ENCODE peak calls at places on chromosomes 6 and 20, in nine cellular contexts. One of them, this sample, is unnamed. For H3K27me3, the result is how much of the 10 kb centered on the place peaks cover.

GRCh38 chr6:18211338-18211737 is 53.0 kb downstream of the DEK start:
- DNase-seq in thyroid gland: no peak
- DNase-seq in upper lobe of left lung: no peak
- DNase-seq in endothelial cell of umbilical vein: no peak
- DNase-seq in MM.1S: no peak
- DNase-seq in stomach: no peak
- DNase-seq in IMR-90: no peak
- DNase-seq in HCT116: no peak
- DNase-seq in gastrocnemius medialis: no peak
- DNase-seq in this sample: peak

GRCh38 chr6:69647726-69648125 is 149.1 kb downstream of the LMBRD1 start:
- DNase-seq in thyroid gland: no peak
- DNase-seq in upper lobe of left lung: no peak
- DNase-seq in endothelial cell of umbilical vein: no peak
- DNase-seq in MM.1S: no peak
- DNase-seq in stomach: no peak
- DNase-seq in IMR-90: no peak
- DNase-seq in HCT116: no peak
- DNase-seq in gastrocnemius medialis: no peak
- DNase-seq in this sample: no peak

GRCh38 chr6:9511157-9511556 is 903.7 kb downstream of the TFAP2A start:
- DNase-seq in thyroid gland: no peak
- DNase-seq in upper lobe of left lung: no peak
- DNase-seq in endothelial cell of umbilical vein: no peak
- DNase-seq in MM.1S: no peak
- DNase-seq in stomach: no peak
- DNase-seq in IMR-90: no peak
- DNase-seq in HCT116: no peak
- DNase-seq in gastrocnemius medialis: no peak
- DNase-seq in this sample: no peak

GRCh38 chr6:89350281-89351037 is 2.1 kb downstream of the UBE2J1 start:
- DNase-seq in thyroid gland: no peak
- DNase-seq in upper lobe of left lung: no peak
- DNase-seq in endothelial cell of umbilical vein: peak
- DNase-seq in MM.1S: peak
- DNase-seq in stomach: no peak
- DNase-seq in IMR-90: no peak
- DNase-seq in HCT116: no peak
- DNase-seq in gastrocnemius medialis: no peak
- DNase-seq in this sample: peak

GRCh38 chr6:84150680-84151079 is 76.8 kb downstream of the CEP162 start:
- DNase-seq in thyroid gland: no peak
- DNase-seq in upper lobe of left lung: no peak
- DNase-seq in endothelial cell of umbilical vein: no peak
- DNase-seq in MM.1S: no peak
- DNase-seq in stomach: no peak
- DNase-seq in IMR-90: peak
- DNase-seq in HCT116: no peak
- DNase-seq in gastrocnemius medialis: no peak
- DNase-seq in this sample: no peak

GRCh38 chr20:36861625-36861874 is 14.4 kb upstream of the TLDC2 start:
- DNase-seq in thyroid gland: peak
- DNase-seq in upper lobe of left lung: no peak
- DNase-seq in endothelial cell of umbilical vein: no peak
- DNase-seq in MM.1S: no peak
- DNase-seq in stomach: no peak
- DNase-seq in IMR-90: no peak
- DNase-seq in HCT116: no peak
- DNase-seq in gastrocnemius medialis: no peak
- DNase-seq in this sample: no peak

GRCh38 chr6:127118505-127119360 is at the start of gene RSPO3:
- DNase-seq in thyroid gland: peak
- DNase-seq in upper lobe of left lung: peak
- DNase-seq in endothelial cell of umbilical vein: peak
- DNase-seq in MM.1S: peak
- DNase-seq in stomach: peak
- DNase-seq in IMR-90: peak
- DNase-seq in HCT116: no peak
- DNase-seq in gastrocnemius medialis: no peak
- DNase-seq in this sample: peak

GRCh38 chr6:105474234-105474633 is 71.4 kb upstream of the PREP start:
- DNase-seq in thyroid gland: no peak
- DNase-seq in upper lobe of left lung: no peak
- DNase-seq in endothelial cell of umbilical vein: no peak
- DNase-seq in MM.1S: no peak
- DNase-seq in stomach: no peak
- DNase-seq in IMR-90: no peak
- DNase-seq in HCT116: no peak
- DNase-seq in gastrocnemius medialis: no peak
- DNase-seq in this sample: no peak

GRCh38 chr6:6643398-6643797 is 54.9 kb downstream of the LY86 start:
- DNase-seq in thyroid gland: no peak
- DNase-seq in upper lobe of left lung: no peak
- DNase-seq in endothelial cell of umbilical vein: no peak
- DNase-seq in MM.1S: no peak
- DNase-seq in stomach: no peak
- DNase-seq in IMR-90: no peak
- DNase-seq in HCT116: no peak
- DNase-seq in gastrocnemius medialis: no peak
- DNase-seq in this sample: peak

GRCh38 chr6:156526081-156526480 is 251.1 kb upstream of the ARID1B start:
- DNase-seq in thyroid gland: no peak
- DNase-seq in upper lobe of left lung: no peak
- DNase-seq in endothelial cell of umbilical vein: no peak
- DNase-seq in MM.1S: no peak
- DNase-seq in stomach: no peak
- DNase-seq in IMR-90: no peak
- DNase-seq in HCT116: no peak
- DNase-seq in gastrocnemius medialis: no peak
- DNase-seq in this sample: no peak

GRCh38 chr6:63739094-63739687 is 103.6 kb downstream of the PHF3 start:
- DNase-seq in thyroid gland: no peak
- DNase-seq in upper lobe of left lung: no peak
- DNase-seq in endothelial cell of umbilical vein: no peak
- DNase-seq in MM.1S: no peak
- DNase-seq in stomach: no peak
- DNase-seq in IMR-90: no peak
- DNase-seq in HCT116: no peak
- DNase-seq in gastrocnemius medialis: no peak
- DNase-seq in this sample: no peak

GRCh38 chr6:137016366-137016765 is 28.4 kb downstream of the IL20RA start:
- DNase-seq in thyroid gland: no peak
- DNase-seq in upper lobe of left lung: no peak
- DNase-seq in endothelial cell of umbilical vein: no peak
- DNase-seq in MM.1S: no peak
- DNase-seq in stomach: no peak
- DNase-seq in IMR-90: peak
- DNase-seq in HCT116: no peak
- DNase-seq in gastrocnemius medialis: no peak
- DNase-seq in this sample: no peak

GRCh38 chr20:8423482-8423881 is 291.4 kb downstream of the PLCB1 start:
- DNase-seq in thyroid gland: no peak
- DNase-seq in upper lobe of left lung: no peak
- DNase-seq in endothelial cell of umbilical vein: no peak
- DNase-seq in MM.1S: no peak
- DNase-seq in stomach: no peak
- DNase-seq in IMR-90: no peak
- DNase-seq in HCT116: no peak
- DNase-seq in gastrocnemius medialis: no peak
- DNase-seq in this sample: no peak

GRCh38 chr6:98203170-98203806 is 631.1 kb upstream of the POU3F2 start:
- DNase-seq in thyroid gland: no peak
- DNase-seq in upper lobe of left lung: no peak
- DNase-seq in endothelial cell of umbilical vein: no peak
- DNase-seq in MM.1S: no peak
- DNase-seq in stomach: no peak
- DNase-seq in IMR-90: peak
- DNase-seq in HCT116: no peak
- DNase-seq in gastrocnemius medialis: no peak
- DNase-seq in this sample: no peak

GRCh38 chr20:53974785-53975555 is 95.4 kb downstream of the BCAS1 start:
- DNase-seq in thyroid gland: no peak
- DNase-seq in upper lobe of left lung: no peak
- DNase-seq in endothelial cell of umbilical vein: no peak
- DNase-seq in MM.1S: no peak
- DNase-seq in stomach: no peak
- DNase-seq in IMR-90: no peak
- DNase-seq in HCT116: no peak
- DNase-seq in gastrocnemius medialis: no peak
- DNase-seq in this sample: no peak

GRCh38 chr20:53975761-53976160 is 94.6 kb downstream of the BCAS1 start:
- DNase-seq in thyroid gland: no peak
- DNase-seq in upper lobe of left lung: peak
- DNase-seq in endothelial cell of umbilical vein: no peak
- DNase-seq in MM.1S: no peak
- DNase-seq in stomach: no peak
- DNase-seq in IMR-90: no peak
- DNase-seq in HCT116: no peak
- DNase-seq in gastrocnemius medialis: no peak
- DNase-seq in this sample: no peak

GRCh38 chr20:53971096-53971683 is 99.2 kb downstream of the BCAS1 start:
- DNase-seq in thyroid gland: no peak
- DNase-seq in upper lobe of left lung: no peak
- DNase-seq in endothelial cell of umbilical vein: no peak
- DNase-seq in MM.1S: no peak
- DNase-seq in stomach: no peak
- DNase-seq in IMR-90: no peak
- DNase-seq in HCT116: no peak
- DNase-seq in gastrocnemius medialis: no peak
- DNase-seq in this sample: no peak

GRCh38 chr20:53967527-53967926 is 102.9 kb downstream of the BCAS1 start:
- DNase-seq in thyroid gland: no peak
- DNase-seq in upper lobe of left lung: no peak
- DNase-seq in endothelial cell of umbilical vein: no peak
- DNase-seq in MM.1S: no peak
- DNase-seq in stomach: no peak
- DNase-seq in IMR-90: no peak
- DNase-seq in HCT116: no peak
- DNase-seq in gastrocnemius medialis: no peak
- DNase-seq in this sample: no peak

GRCh38 chr20:53972179-53972578 is 98.2 kb downstream of the BCAS1 start:
- DNase-seq in thyroid gland: no peak
- DNase-seq in upper lobe of left lung: no peak
- DNase-seq in endothelial cell of umbilical vein: no peak
- DNase-seq in MM.1S: no peak
- DNase-seq in stomach: no peak
- DNase-seq in IMR-90: no peak
- DNase-seq in HCT116: no peak
- DNase-seq in gastrocnemius medialis: no peak
- DNase-seq in this sample: no peak
- H3K27me3 ChIP-seq in thyroid gland: under half
- H3K27me3 ChIP-seq in upper lobe of left lung: under half
- H3K27me3 ChIP-seq in endothelial cell of umbilical vein: under half
- H3K27me3 ChIP-seq in MM.1S: under half
- H3K27me3 ChIP-seq in stomach: under half
- H3K27me3 ChIP-seq in IMR-90: under half
- H3K27me3 ChIP-seq in HCT116: under half
- H3K27me3 ChIP-seq in gastrocnemius medialis: under half
- H3K27me3 ChIP-seq in this sample: under half

DNA sequence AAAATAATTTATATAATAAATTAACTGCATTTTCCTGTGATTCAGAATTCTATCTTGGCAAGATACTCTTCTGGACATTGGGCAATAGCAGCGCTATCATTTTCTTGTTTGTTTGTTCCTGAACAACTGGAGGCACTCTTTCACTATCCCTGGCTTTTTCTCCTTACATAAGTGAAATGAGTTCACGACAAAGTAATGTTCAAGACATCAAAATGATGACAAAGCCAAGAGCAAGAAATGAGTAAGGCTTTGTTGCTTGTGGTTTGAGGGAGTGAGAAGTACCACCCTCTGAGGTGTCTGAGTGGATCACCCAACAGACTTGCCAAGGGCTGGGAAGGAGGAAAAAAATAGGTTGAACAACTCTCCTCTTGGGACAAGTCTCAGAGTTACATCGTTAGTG is 466.6 kb upstream of the JAG1 start:
- DNase-seq in thyroid gland: no peak
- DNase-seq in upper lobe of left lung: no peak
- DNase-seq in endothelial cell of umbilical vein: no peak
- DNase-seq in MM.1S: no peak
- DNase-seq in stomach: no peak
- DNase-seq in IMR-90: peak
- DNase-seq in HCT116: no peak
- DNase-seq in gastrocnemius medialis: no peak
- DNase-seq in this sample: no peak
- TF ChIP-seq CTCF in thyroid gland: no peak
- TF ChIP-seq CTCF in upper lobe of left lung: no peak
- TF ChIP-seq CTCF in endothelial cell of umbilical vein: no peak
- TF ChIP-seq CTCF in MM.1S: no peak
- TF ChIP-seq CTCF in stomach: no peak
- TF ChIP-seq CTCF in IMR-90: peak
- TF ChIP-seq CTCF in HCT116: no peak
- TF ChIP-seq CTCF in gastrocnemius medialis: no peak
- TF ChIP-seq CTCF in this sample: no peak

GRCh38 chr6:162684961-162685360 is 42.6 kb downstream of the PRKN start:
- DNase-seq in thyroid gland: no peak
- DNase-seq in upper lobe of left lung: no peak
- DNase-seq in endothelial cell of umbilical vein: no peak
- DNase-seq in MM.1S: no peak
- DNase-seq in stomach: no peak
- DNase-seq in IMR-90: no peak
- DNase-seq in HCT116: no peak
- DNase-seq in gastrocnemius medialis: no peak
- DNase-seq in this sample: no peak

GRCh38 chr6:162680367-162680766 is 47.2 kb downstream of the PRKN start:
- DNase-seq in thyroid gland: no peak
- DNase-seq in upper lobe of left lung: no peak
- DNase-seq in endothelial cell of umbilical vein: no peak
- DNase-seq in MM.1S: no peak
- DNase-seq in stomach: no peak
- DNase-seq in IMR-90: no peak
- DNase-seq in HCT116: no peak
- DNase-seq in gastrocnemius medialis: no peak
- DNase-seq in this sample: no peak

GRCh38 chr6:162684033-162684432 is 43.5 kb downstream of the PRKN start:
- DNase-seq in thyroid gland: no peak
- DNase-seq in upper lobe of left lung: no peak
- DNase-seq in endothelial cell of umbilical vein: no peak
- DNase-seq in MM.1S: no peak
- DNase-seq in stomach: no peak
- DNase-seq in IMR-90: no peak
- DNase-seq in HCT116: no peak
- DNase-seq in gastrocnemius medialis: no peak
- DNase-seq in this sample: no peak

GRCh38 chr6:162681447-162681846 is 46.1 kb downstream of the PRKN start:
- DNase-seq in thyroid gland: no peak
- DNase-seq in upper lobe of left lung: no peak
- DNase-seq in endothelial cell of umbilical vein: no peak
- DNase-seq in MM.1S: no peak
- DNase-seq in stomach: no peak
- DNase-seq in IMR-90: no peak
- DNase-seq in HCT116: no peak
- DNase-seq in gastrocnemius medialis: no peak
- DNase-seq in this sample: no peak

GRCh38 chr6:162683135-162683534 is 44.4 kb downstream of the PRKN start:
- DNase-seq in thyroid gland: no peak
- DNase-seq in upper lobe of left lung: no peak
- DNase-seq in endothelial cell of umbilical vein: no peak
- DNase-seq in MM.1S: no peak
- DNase-seq in stomach: no peak
- DNase-seq in IMR-90: no peak
- DNase-seq in HCT116: no peak
- DNase-seq in gastrocnemius medialis: no peak
- DNase-seq in this sample: no peak
- H3K27me3 ChIP-seq in thyroid gland: under half
- H3K27me3 ChIP-seq in upper lobe of left lung: under half
- H3K27me3 ChIP-seq in endothelial cell of umbilical vein: under half
- H3K27me3 ChIP-seq in MM.1S: under half
- H3K27me3 ChIP-seq in stomach: under half
- H3K27me3 ChIP-seq in IMR-90: under half
- H3K27me3 ChIP-seq in HCT116: under half
- H3K27me3 ChIP-seq in gastrocnemius medialis: under half
- H3K27me3 ChIP-seq in this sample: under half

GRCh38 chr20:4780245-4780644 is 58.5 kb downstream of the PRND start:
- DNase-seq in thyroid gland: no peak
- DNase-seq in upper lobe of left lung: no peak
- DNase-seq in endothelial cell of umbilical vein: no peak
- DNase-seq in MM.1S: no peak
- DNase-seq in stomach: no peak
- DNase-seq in IMR-90: no peak
- DNase-seq in HCT116: no peak
- DNase-seq in gastrocnemius medialis: no peak
- DNase-seq in this sample: no peak
- TF ChIP-seq CTCF in thyroid gland: no peak
- TF ChIP-seq CTCF in upper lobe of left lung: no peak
- TF ChIP-seq CTCF in endothelial cell of umbilical vein: no peak
- TF ChIP-seq CTCF in MM.1S: no peak
- TF ChIP-seq CTCF in stomach: no peak
- TF ChIP-seq CTCF in IMR-90: no peak
- TF ChIP-seq CTCF in HCT116: peak
- TF ChIP-seq CTCF in gastrocnemius medialis: no peak
- TF ChIP-seq CTCF in this sample: peak